ENCODE peak calls at places on chromosomes 2 and 18, in ten cellular contexts. H is adrenal gland; R is cardiac muscle cell; V is heart right ventricle; L is uterus; C is effector memory CD4-positive, alpha-beta T cell; Q is transverse colon; J is heart left ventricle; D is astrocyte; G is ovary. Y is an unnamed sample. For H3K9me3, H3K36me3 and H3K4me1, the result is how much of the 10 kb centered on the place peaks cover.

GRCh38 chr2:237012021-237012420 is 73.7 kb upstream of the COPS8 start:
- DNase-seq in R (no peak), V (no peak), L (no peak), J (no peak), D (no peak), H (no peak), Q (no peak), G (no peak), C (no peak), Y (no peak)

GRCh38 chr2:170582747-170583463 is 132.2 kb upstream of the SP5 start:
- DNase-seq in G (no peak), V (no peak), H (no peak), Q (no peak), L (no peak), R (no peak), D (peak), J (no peak), C (no peak), Y (no peak)

GRCh38 chr18:77103181-77103875 is 29.3 kb downstream of the MBP start:
- DNase-seq in V (no peak), D (peak), Q (no peak), C (no peak), R (no peak), J (no peak), H (no peak), G (no peak), L (no peak), Y (no peak)

GRCh38 chr2:128547667-128548066 is 229.0 kb upstream of the HS6ST1 start:
- DNase-seq in C (no peak), L (no peak), Q (no peak), V (no peak), D (no peak), G (no peak), R (no peak), J (no peak), H (no peak), Y (no peak)

GRCh38 chr2:58207189-58207588 is 33.9 kb downstream of the FANCL start:
- DNase-seq in L (no peak), J (no peak), C (no peak), V (no peak), R (no peak), H (no peak), Q (no peak), D (no peak), G (no peak), Y (no peak)

GRCh38 chr2:207394812-207395534 is 134.8 kb upstream of the CREB1 start:
- DNase-seq in L (peak), V (no peak), C (no peak), D (peak), J (peak), R (peak), H (peak), G (peak), Q (no peak), Y (no peak)

GRCh38 chr2:157182834-157183396 is 74.6 kb upstream of the GALNT5 start:
- DNase-seq in D (peak), Q (no peak), V (no peak), H (no peak), J (no peak), G (no peak), R (no peak), C (no peak), L (no peak), Y (no peak)

GRCh38 chr18:25727281-25727680 is 363.1 kb downstream of the SS18 start:
- DNase-seq in H (no peak), C (no peak), R (no peak), V (no peak), D (no peak), L (no peak), Q (no peak), J (no peak), G (no peak), Y (no peak)

GRCh38 chr2:33477473-33478468 is 1.3 kb downstream of the RASGRP3 start:
- DNase-seq in H (peak), G (no peak), L (no peak), J (peak), C (no peak), D (no peak), V (no peak), Q (peak), R (no peak), Y (no peak)

GRCh38 chr2:135052997-135053474 is 944 bp downstream of the RAB3GAP1 start:
- DNase-seq in C (no peak), V (no peak), J (no peak), Q (no peak), R (no peak), L (no peak), G (no peak), D (peak), H (no peak), Y (peak)

GRCh38 chr2:74763962-74764428 is 69.9 kb upstream of the HK2 start:
- DNase-seq in C (no peak), J (no peak), H (no peak), V (no peak), L (no peak), Q (no peak), R (no peak), D (no peak), G (no peak), Y (no peak)

GRCh38 chr2:21413082-21413481 is 289.3 kb downstream of the TDRD15 start:
- DNase-seq in D (no peak), R (no peak), V (no peak), J (no peak), C (no peak), G (no peak), Q (no peak), H (no peak), L (no peak), Y (no peak)

GRCh38 chr2:134258684-134259408 is 5.0 kb downstream of the MGAT5 start:
- DNase-seq in H (no peak), G (peak), R (no peak), D (no peak), L (no peak), Q (peak), J (peak), C (peak), V (peak), Y (peak)

GRCh38 chr18:73577365-73577764 is 570.3 kb downstream of the FBXO15 start:
- DNase-seq in V (no peak), G (no peak), L (no peak), D (peak), H (no peak), R (no peak), J (no peak), Q (no peak), C (no peak), Y (no peak)

GRCh38 chr2:11679016-11679415 is 9.0 kb upstream of the NTSR2 start:
- DNase-seq in D (no peak), C (no peak), G (no peak), Q (no peak), V (no peak), H (no peak), L (no peak), R (no peak), J (no peak), Y (no peak)

GRCh38 chr2:120819720-120820210 is 84.1 kb downstream of the GLI2 start:
- DNase-seq in Q (no peak), J (no peak), L (no peak), H (no peak), V (no peak), C (no peak), G (peak), D (peak), R (no peak), Y (no peak)

GRCh38 chr2:171154348-171154747 is 6.3 kb downstream of the TLK1 start:
- DNase-seq in Q (no peak), V (no peak), L (no peak), D (no peak), J (no peak), H (no peak), C (no peak), R (no peak), G (no peak), Y (no peak)

GRCh38 chr18:3814840-3815239 is 364.9 kb downstream of the TGIF1 start:
- DNase-seq in H (no peak), J (no peak), R (no peak), G (no peak), V (no peak), D (peak), Q (no peak), C (no peak), L (no peak), Y (no peak)

GRCh38 chr2:149076863-149077412 is 38.4 kb downstream of the LYPD6B start:
- DNase-seq in V (no peak), L (no peak), Q (no peak), H (no peak), G (no peak), R (peak), J (no peak), C (no peak), D (no peak), Y (no peak)

GRCh38 chr2:226873051-226873620 is 37.3 kb downstream of the RHBDD1 start:
- DNase-seq in J (no peak), V (no peak), G (no peak), R (no peak), Q (no peak), H (no peak), C (no peak), D (peak), L (no peak), Y (no peak)

GRCh38 chr2:166127217-166128155 is at the start of gene SCN1A:
- DNase-seq in G (no peak), C (no peak), D (peak), Q (no peak), J (no peak), V (no peak), L (no peak), H (no peak), R (peak), Y (no peak)

GRCh38 chr2:128260239-128261138 is 58.2 kb downstream of the HS6ST1 start:
- DNase-seq in D (peak), L (no peak), Q (no peak), G (no peak), V (no peak), R (no peak), H (peak), J (peak), C (no peak), Y (no peak)

GRCh38 chr2:196229013-196229412 is 57.6 kb upstream of the STK17B start:
- DNase-seq in H (no peak), Q (no peak), L (no peak), G (no peak), V (no peak), C (no peak), J (no peak), R (no peak), D (no peak), Y (no peak)

GRCh38 chr2:124193706-124194105 is 168.6 kb downstream of the CNTNAP5 start:
- DNase-seq in D (no peak), C (no peak), R (no peak), V (no peak), H (no peak), Q (no peak), J (no peak), L (no peak), G (no peak), Y (no peak)

GRCh38 chr2:100008960-100009359 is 133.4 kb downstream of the AFF3 start:
- DNase-seq in C (no peak), G (no peak), D (peak), L (no peak), V (no peak), J (no peak), H (no peak), Q (no peak), R (peak), Y (no peak)

GRCh38 chr2:216740557-216741222 is 45.3 kb upstream of the IGFBP5 start:
- DNase-seq in G (peak), R (no peak), Q (no peak), L (peak), H (no peak), D (peak), V (peak), J (no peak), C (no peak), Y (no peak)

GRCh38 chr2:207467716-207468347 is 61.9 kb upstream of the CREB1 start:
- DNase-seq in H (no peak), J (no peak), V (no peak), Q (no peak), R (no peak), L (no peak), G (no peak), D (peak), C (no peak), Y (no peak)

GRCh38 chr2:231355802-231356473 is 39.6 kb upstream of the B3GNT7 start:
- DNase-seq in R (no peak), J (no peak), D (no peak), H (no peak), V (no peak), Q (no peak), C (no peak), L (no peak), G (peak), Y (no peak)

GRCh38 chr2:36963106-36963505 is 3.2 kb downstream of the STRN start:
- DNase-seq in J (no peak), Q (no peak), V (no peak), H (no peak), R (no peak), G (no peak), D (no peak), C (no peak), L (no peak), Y (no peak)

GRCh38 chr2:238700122-238700457 is 147.8 kb upstream of the TWIST2 start:
- DNase-seq in R (no peak), C (no peak), H (peak), Q (peak), D (peak), G (peak), J (peak), L (peak), V (peak), Y (no peak)

GRCh38 chr2:88530081-88530480 is 77.6 kb upstream of the FOXI3 start:
- DNase-seq in J (no peak), Q (no peak), V (no peak), C (no peak), H (no peak), G (no peak), L (no peak), R (no peak), D (no peak), Y (no peak)

GRCh38 chr2:9287400-9288059 is 80.9 kb downstream of the ASAP2 start:
- DNase-seq in R (no peak), H (no peak), G (no peak), J (no peak), L (no peak), C (no peak), V (no peak), Q (no peak), D (peak), Y (no peak)

GRCh38 chr18:45110577-45111506 is 430.2 kb downstream of the SETBP1 start:
- DNase-seq in H (no peak), D (peak), V (peak), G (peak), J (peak), Q (no peak), R (no peak), C (no peak), L (peak), Y (peak)

GRCh38 chr18:76420888-76421287 is 74.2 kb downstream of the ZNF516 start:
- DNase-seq in J (no peak), C (no peak), R (no peak), V (no peak), H (no peak), L (no peak), G (no peak), Q (no peak), D (no peak), Y (no peak)

GRCh38 chr2:211833582-211834279 is 704.9 kb downstream of the ERBB4 start:
- DNase-seq in Q (no peak), V (no peak), R (no peak), L (no peak), H (no peak), C (no peak), G (no peak), D (no peak), J (no peak), Y (no peak)

GRCh38 chr2:143357956-143358355 is 228.7 kb downstream of the ARHGAP15 start:
- DNase-seq in R (peak), H (no peak), J (no peak), Q (no peak), C (no peak), L (no peak), D (no peak), V (no peak), G (no peak), Y (no peak)

GRCh38 chr2:112542974-112543760 is 902 bp downstream of the POLR1B start:
- DNase-seq in J (no peak), V (no peak), L (no peak), R (peak), G (no peak), H (no peak), Q (no peak), C (no peak), D (peak), Y (no peak)

GRCh38 chr2:239304533-239305221 is 96.1 kb downstream of the HDAC4 start:
- DNase-seq in D (no peak), V (no peak), G (peak), L (peak), R (no peak), J (no peak), Q (peak), H (peak), C (no peak), Y (no peak)

GRCh38 chr2:34012728-34013302 is 413.7 kb upstream of the FAM98A start:
- DNase-seq in R (peak), J (peak), C (no peak), D (peak), Q (peak), H (peak), G (peak), L (peak), V (peak), Y (peak)

GRCh38 chr18:71707400-71707799 is 836.7 kb downstream of the CBLN2 start:
- DNase-seq in G (no peak), H (no peak), V (no peak), R (no peak), L (no peak), Q (no peak), C (no peak), J (no peak), D (no peak), Y (no peak)
- H3K9me3 ChIP-seq in G (under half), H (under half), V (under half), R (under half), L (under half), Q (under half), C (under half), J (under half), D (under half), Y (under half)

GRCh38 chr2:60926751-60927568 is 45.6 kb downstream of the REL start:
- DNase-seq in V (no peak), J (no peak), L (no peak), R (no peak), C (no peak), G (no peak), Q (no peak), H (no peak), D (peak), Y (no peak)
- H3K36me3 ChIP-seq in V (half or more), J (under half), L (under half), R (under half), C (under half), G (under half), Q (under half), H (under half), D (under half), Y (under half)

DNA sequence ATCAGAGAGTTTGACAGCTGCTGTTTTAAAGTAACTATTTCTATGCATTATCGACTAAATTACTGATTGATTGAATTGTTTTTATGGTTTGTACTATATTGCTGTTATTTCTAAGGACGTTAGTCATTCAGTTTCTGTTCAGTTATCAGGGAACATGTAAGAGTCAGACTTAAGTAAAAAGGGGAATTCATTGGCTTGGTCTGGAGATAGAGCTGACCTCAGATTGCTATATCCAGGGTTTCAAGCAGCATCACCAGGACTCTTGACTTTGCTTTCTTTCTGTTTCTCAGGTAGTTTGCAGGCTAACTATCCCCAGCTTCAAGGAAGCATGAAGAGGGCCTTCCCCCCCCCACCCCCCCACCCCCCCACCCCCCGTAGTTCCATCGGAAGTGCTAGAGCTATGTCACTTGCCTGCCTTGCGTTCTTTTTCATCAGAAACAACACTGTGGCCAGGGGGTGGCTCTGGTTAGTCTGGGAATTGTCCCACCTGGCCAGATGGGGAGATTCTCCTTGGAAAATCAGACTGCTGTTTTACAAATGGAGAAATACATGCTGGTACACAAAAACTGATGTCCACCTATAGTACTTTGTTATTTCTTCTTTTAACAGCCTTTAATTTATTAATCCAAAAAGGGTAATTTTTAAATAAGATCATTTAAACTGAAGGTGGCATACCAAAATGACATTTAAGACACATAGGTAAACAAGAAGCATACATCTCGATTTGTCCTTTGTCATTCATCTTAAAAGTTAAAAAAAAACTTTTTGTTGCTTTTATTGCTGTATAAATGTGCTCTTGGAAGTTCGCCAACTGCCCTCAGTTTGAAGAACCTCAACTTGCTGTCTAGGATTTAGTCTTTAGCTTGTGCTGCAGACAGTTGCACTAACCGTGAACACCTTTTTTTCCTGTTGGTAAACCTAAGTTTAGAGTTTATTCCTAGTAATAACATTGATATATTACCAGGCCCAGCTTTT is 9.4 kb downstream of the SMAD4 start:
- DNase-seq in G (no peak), R (no peak), C (no peak), L (no peak), J (no peak), H (no peak), D (peak), Q (no peak), V (no peak), Y (no peak)
- H3K4me1 ChIP-seq in G (under half), R (under half), C (under half), L (under half), J (half or more), H (half or more), D (under half), Q (half or more), V (half or more), Y (under half)

DNA sequence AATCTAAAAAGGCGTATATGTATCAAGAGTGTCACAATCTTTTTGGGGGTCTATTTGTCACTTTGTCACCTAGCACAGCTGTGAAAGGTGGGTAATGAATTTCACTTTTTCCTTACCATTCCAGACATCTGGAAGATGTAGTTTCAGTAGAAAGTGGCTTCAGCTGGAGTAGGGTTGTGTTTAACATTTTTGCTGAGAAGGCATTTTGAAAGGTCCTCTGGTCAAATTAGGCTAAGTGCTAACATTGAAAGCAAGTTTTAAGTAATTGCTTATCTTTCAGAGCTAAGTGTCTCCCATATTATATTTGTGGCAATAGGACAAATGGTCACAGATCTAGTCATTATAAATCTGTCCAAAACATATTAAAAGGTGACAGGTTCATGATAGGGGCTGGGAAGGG is 542.1 kb upstream of the SPHKAP start:
- DNase-seq in Q (no peak), L (no peak), H (no peak), D (no peak), G (no peak), R (no peak), J (no peak), V (no peak), C (no peak), Y (no peak)
- H3K9me3 ChIP-seq in Q (under half), L (under half), H (under half), D (under half), G (under half), R (under half), J (under half), V (under half), C (under half), Y (under half)

GRCh38 chr2:43939695-43940094 is 56.1 kb downstream of the LRPPRC start:
- DNase-seq in C (no peak), H (no peak), L (no peak), R (no peak), D (no peak), V (no peak), J (no peak), G (no peak), Q (no peak), Y (no peak)
- H3K36me3 ChIP-seq in C (under half), H (under half), L (under half), R (under half), D (under half), V (half or more), J (under half), G (under half), Q (under half), Y (under half)

GRCh38 chr2:47033102-47033880 is 117.7 kb upstream of the MCFD2 start:
- DNase-seq in V (no peak), D (no peak), Q (no peak), G (no peak), J (no peak), R (no peak), C (no peak), H (no peak), L (no peak), Y (peak)
- H3K4me1 ChIP-seq in V (half or more), D (under half), Q (under half), G (under half), J (under half), R (under half), C (under half), H (half or more), L (under half), Y (under half)

Y was measured in mucosa of descending colon.